ENCODE peak calls at places on chromosome 13, in four cellular contexts. V is stimulated activated CD4-positive, alpha-beta T cell treated with anti-CD3 and anti-CD28 coated beads, TNF-alpha, amount 100 ng/mL, for 48 hours; W is ACHN; P is OCI-LY7. B is an unnamed sample.

GRCh38 chr13:93304134-93304533 is 77.5 kb downstream of the GPC6 start:
- DNase-seq in P (no peak), W (no peak), V (no peak), B (no peak)

GRCh38 chr13:53788286-53788685 is 759.7 kb downstream of the OLFM4 start:
- DNase-seq in W (no peak), P (no peak), V (no peak), B (no peak)

GRCh38 chr13:47903836-47904235 is 97.2 kb downstream of the SUCLA2 start:
- DNase-seq in V (no peak), P (no peak), W (peak), B (no peak)

GRCh38 chr13:24217601-24218281 is 57.2 kb downstream of the SPATA13 start:
- DNase-seq in P (peak), W (no peak), V (no peak), B (no peak)

GRCh38 chr13:51000576-51001260 is 91.1 kb downstream of the RNASEH2B start:
- DNase-seq in W (no peak), V (no peak), P (no peak), B (no peak)

GRCh38 chr13:32256243-32256642 is 58.9 kb downstream of the ZAR1L start:
- DNase-seq in V (no peak), P (no peak), W (no peak), B (no peak)

GRCh38 chr13:35940734-35941133 is 190.4 kb downstream of the DCLK1 start:
- DNase-seq in W (no peak), P (no peak), V (no peak), B (no peak)

GRCh38 chr13:30181856-30182651 is 125.3 kb downstream of the KATNAL1 start:
- DNase-seq in P (no peak), V (no peak), W (no peak), B (no peak)

GRCh38 chr13:64855506-64855905 is 2374.6 kb downstream of the PCDH9 start:
- DNase-seq in P (no peak), V (no peak), W (no peak), B (no peak)

GRCh38 chr13:99419591-99420243 is 81.6 kb upstream of the TM9SF2 start:
- DNase-seq in P (no peak), W (no peak), V (no peak), B (no peak)

GRCh38 chr13:84658881-84659661 is 776.8 kb upstream of the SLITRK1 start:
- DNase-seq in P (no peak), V (no peak), W (no peak), B (no peak)

GRCh38 chr13:57624565-57625435 is 6.7 kb upstream of the PCDH17 start:
- DNase-seq in V (no peak), W (peak), P (peak), B (no peak)

GRCh38 chr13:35789335-35790166 is 313.1 kb upstream of the MAB21L1 start:
- DNase-seq in V (no peak), P (peak), W (peak), B (no peak)

GRCh38 chr13:98847780-98848179 is 95.3 kb upstream of the SLC15A1 start:
- DNase-seq in P (no peak), W (no peak), V (no peak), B (no peak)

B was measured in GM19239.